ENCODE peak calls at places on chromosomes 13 and 19, in five cellular contexts. Y is activated CD4-positive, CD25-positive, alpha-beta regulatory T cell; H is fibroblast of the aortic adventitia; G is mesenchymal stem cell; D is body of pancreas. V is an unnamed sample.

GRCh38 chr19:17296278-17296677 is 6.9 kb downstream of the ABHD8 start:
- DNase-seq in G (peak), H (no peak), Y (no peak), D (no peak), V (peak)

GRCh38 chr13:43522788-43523187 is 264.0 kb downstream of the ENOX1 start:
- DNase-seq in G (peak), D (no peak), Y (no peak), H (peak), V (no peak)

GRCh38 chr13:84609716-84610115 is 727.4 kb upstream of the SLITRK1 start:
- DNase-seq in D (no peak), H (peak), G (no peak), Y (no peak), V (no peak)

GRCh38 chr13:50131998-50132936 is 117.0 kb downstream of the KCNRG start:
- DNase-seq in H (no peak), Y (no peak), G (peak), D (no peak), V (no peak)

GRCh38 chr13:21625366-21625765 is 21.4 kb upstream of the MICU2 start:
- DNase-seq in Y (no peak), H (peak), G (peak), D (peak), V (no peak)

GRCh38 chr19:41821003-41821735 is 23.3 kb downstream of the LYPD4 start:
- DNase-seq in Y (no peak), H (peak), D (peak), G (no peak), V (peak)

GRCh38 chr19:55289117-55289796 is 5.5 kb downstream of the BRSK1 start:
- DNase-seq in Y (no peak), G (no peak), D (no peak), H (peak), V (no peak)

GRCh38 chr19:55082023-55082851 is 6.6 kb downstream of the EPS8L1 start:
- DNase-seq in H (peak), D (no peak), Y (peak), G (peak), V (peak)

GRCh38 chr13:26377038-26377437 is 123.1 kb downstream of the CDK8 start:
- DNase-seq in G (peak), D (no peak), H (peak), Y (no peak), V (peak)

GRCh38 chr19:45275370-45275971 is 24.4 kb downstream of the MARK4 start:
- DNase-seq in Y (no peak), G (no peak), D (no peak), H (no peak), V (no peak)

GRCh38 chr13:113390874-113391497 is 27.1 kb upstream of the GRTP1 start:
- DNase-seq in Y (no peak), H (no peak), G (no peak), D (no peak), V (no peak)

GRCh38 chr19:1837625-1838105 is 10.6 kb downstream of the REXO1 start:
- DNase-seq in G (no peak), D (no peak), H (no peak), Y (peak), V (no peak)

GRCh38 chr13:46211116-46211515 is 612 bp upstream of the LRRC63 start:
- DNase-seq in D (no peak), H (peak), Y (no peak), G (peak), V (no peak)

GRCh38 chr19:46355991-46356669 is 9.2 kb downstream of the PPP5C start:
- DNase-seq in D (no peak), H (no peak), Y (no peak), G (no peak), V (no peak)

GRCh38 chr13:26760835-26761582 is 423 bp upstream of the GPR12 start:
- DNase-seq in D (no peak), H (no peak), G (no peak), Y (no peak), V (peak)

GRCh38 chr13:30600470-30600869 is 17.2 kb upstream of the USPL1 start:
- DNase-seq in D (no peak), Y (no peak), H (no peak), G (no peak), V (no peak)

GRCh38 chr13:113616991-113617749 is 32.6 kb downstream of the TFDP1 start:
- DNase-seq in H (no peak), Y (no peak), D (peak), G (peak), V (peak)

GRCh38 chr13:84917252-84917878 is 881.9 kb downstream of the SLITRK6 start:
- DNase-seq in Y (no peak), D (no peak), H (peak), G (peak), V (peak)

GRCh38 chr19:33624586-33625153 is 2.9 kb downstream of the CHST8 start:
- DNase-seq in Y (no peak), D (no peak), G (no peak), H (no peak), V (no peak)

GRCh38 chr13:42660367-42660965 is 86.5 kb downstream of the TNFSF11 start:
- DNase-seq in D (no peak), Y (no peak), H (peak), G (peak), V (peak)

GRCh38 chr19:18423258-18424020 is 4.2 kb downstream of the SSBP4 start:
- DNase-seq in Y (no peak), H (no peak), G (no peak), D (no peak), V (no peak)

GRCh38 chr19:52722062-52723005 is 12.5 kb downstream of the ZNF611 start:
- DNase-seq in Y (no peak), H (peak), D (no peak), G (peak), V (no peak)

GRCh38 chr19:1112254-1113208 is 8.7 kb downstream of the GPX4 start:
- DNase-seq in Y (no peak), G (no peak), H (no peak), D (peak), V (no peak)

GRCh38 chr13:44141725-44142539 is 231.7 kb upstream of the SERP2 start:
- DNase-seq in H (peak), G (peak), Y (peak), D (peak), V (peak)

GRCh38 chr13:73065665-73066350 is 7.0 kb downstream of the KLF5 start:
- DNase-seq in Y (no peak), G (no peak), H (no peak), D (peak), V (peak)

GRCh38 chr19:48149430-48149829 is 20.7 kb downstream of the LIG1 start:
- DNase-seq in G (no peak), Y (no peak), H (no peak), D (no peak), V (no peak)